ENCODE peak calls at places on chromosomes 12 and 14, in eight cellular contexts. Y is CD8-positive, alpha-beta memory T cell; X is CD8-positive, alpha-beta T cell; F is aorta; B is tibial artery; D is adipocyte; E is esophagus muscularis mucosa; O is Panc1. P is an unnamed sample.
A peak's percentile ranks its signal among the peaks of the same experiment; 100 is the strongest.

GRCh38 chr12:15001733-15002471 is 29.1 kb downstream of the PDE6H start:
- DNase-seq in Y (no peak), X (no peak), F (peak; percentile 79), B (peak; percentile 87), D (peak; percentile 9), E (no peak), O (no peak), P (peak; percentile 4)

GRCh38 chr12:45944771-45945170 is 45.6 kb downstream of the SCAF11 start:
- DNase-seq in Y (no peak), X (no peak), F (no peak), B (no peak), D (no peak), E (no peak), O (no peak), P (no peak)

GRCh38 chr14:77177623-77178185 is 3.9 kb upstream of the TMEM63C start:
- DNase-seq in Y (no peak), X (no peak), F (no peak), B (no peak), D (no peak), E (no peak), O (no peak), P (no peak)

GRCh38 chr12:93857917-93858513 is 180.8 kb downstream of the CRADD start:
- DNase-seq in Y (no peak), X (no peak), F (no peak), B (no peak), D (no peak), E (no peak), O (no peak), P (no peak)

GRCh38 chr14:100692256-100692655 is 34.4 kb upstream of the DLK1 start:
- DNase-seq in Y (no peak), X (no peak), F (no peak), B (no peak), D (no peak), E (no peak), O (no peak), P (no peak)

GRCh38 chr12:67705394-67706370 is 57.1 kb downstream of the DYRK2 start:
- DNase-seq in Y (no peak), X (no peak), F (no peak), B (no peak), D (peak; percentile 39), E (no peak), O (no peak), P (peak; percentile 43)

GRCh38 chr12:6364037-6364360 is 11.4 kb downstream of the SCNN1A start:
- DNase-seq in Y (no peak), X (no peak), F (no peak), B (no peak), D (no peak), E (no peak), O (no peak), P (peak; percentile 83)

GRCh38 chr12:6085841-6086240 is 38.6 kb downstream of the VWF start:
- DNase-seq in Y (no peak), X (no peak), F (no peak), B (peak; percentile 54), D (no peak), E (no peak), O (no peak), P (peak; percentile 29)

GRCh38 chr12:93896962-93897361 is 219.8 kb downstream of the CRADD start:
- DNase-seq in Y (no peak), X (no peak), F (no peak), B (no peak), D (no peak), E (no peak), O (no peak), P (no peak)

GRCh38 chr12:109494348-109494881 is 17.0 kb downstream of the UBE3B start:
- DNase-seq in Y (no peak), X (no peak), F (no peak), B (no peak), D (no peak), E (no peak), O (no peak), P (no peak)
- H3K36me3 ChIP-seq in Y (peaks cover 29% of the 10 kb centered on the region), X (peaks cover 40% of the 10 kb centered on the region), F (peaks cover 16% of the 10 kb centered on the region), B (peaks cover 93% of the 10 kb centered on the region), D (peaks cover 78% of the 10 kb centered on the region), E (peaks cover 67% of the 10 kb centered on the region), O (peaks cover 8% of the 10 kb centered on the region), P (peaks cover 52% of the 10 kb centered on the region)

DNA sequence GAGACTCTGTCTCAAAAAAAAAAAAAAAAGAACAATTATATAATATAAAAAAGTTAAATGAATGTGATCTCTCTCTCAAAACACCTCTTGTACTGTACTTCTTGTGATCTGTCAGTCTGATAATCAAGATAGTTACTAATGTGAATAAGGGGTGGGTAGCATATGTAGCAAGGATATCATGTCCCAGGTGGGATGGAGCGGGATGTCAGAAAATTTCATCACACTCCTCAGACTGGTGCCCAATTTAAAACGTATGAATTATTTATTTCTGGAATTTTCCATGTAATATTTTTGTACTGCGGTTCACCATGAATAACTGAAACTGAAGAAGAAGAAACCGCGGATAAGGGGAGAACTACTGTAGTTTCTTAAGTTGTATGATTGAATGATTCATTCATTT is 11.0 kb downstream of the CNOT2 start:
- DNase-seq in Y (no peak), X (no peak), F (no peak), B (no peak), D (no peak), E (no peak), O (no peak), P (no peak)
- H3K4me1 ChIP-seq in Y (peaks cover 51% of the 10 kb centered on the region), X (peaks cover 51% of the 10 kb centered on the region), F (no peaks in the 10 kb centered on the region), B (peaks cover 87% of the 10 kb centered on the region), D (peaks cover 27% of the 10 kb centered on the region), E (peaks cover 91% of the 10 kb centered on the region), O (peaks cover 23% of the 10 kb centered on the region), P (peaks cover 4% of the 10 kb centered on the region)

GRCh38 chr14:74825008-74825407 is 50.9 kb downstream of the PROX2 start:
- DNase-seq in Y (no peak), X (no peak), F (no peak), B (no peak), D (peak; percentile 67), E (no peak), O (no peak), P (no peak)

GRCh38 chr14:74834682-74835392 is 41.1 kb downstream of the PROX2 start:
- DNase-seq in Y (no peak), X (no peak), F (no peak), B (no peak), D (peak; percentile 39), E (no peak), O (no peak), P (no peak)

GRCh38 chr14:74826574-74826973 is 49.4 kb downstream of the PROX2 start:
- DNase-seq in Y (no peak), X (no peak), F (no peak), B (no peak), D (no peak), E (no peak), O (no peak), P (no peak)

GRCh38 chr14:74829238-74829637 is 46.7 kb downstream of the PROX2 start:
- DNase-seq in Y (no peak), X (no peak), F (no peak), B (no peak), D (no peak), E (no peak), O (no peak), P (no peak)
- H3K36me3 ChIP-seq in Y (peaks cover 6% of the 10 kb centered on the region), X (peaks cover 17% of the 10 kb centered on the region), F (peaks cover 5% of the 10 kb centered on the region), B (peaks cover 30% of the 10 kb centered on the region), D (peaks cover 35% of the 10 kb centered on the region), E (peaks cover 6% of the 10 kb centered on the region), O (peaks cover 3% of the 10 kb centered on the region), P (peaks cover 24% of the 10 kb centered on the region)

GRCh38 chr12:55726911-55727310 is 1.9 kb downstream of the CD63 start:
- DNase-seq in Y (no peak), X (no peak), F (no peak), B (no peak), D (no peak), E (no peak), O (no peak), P (no peak)
- H3K4me1 ChIP-seq in Y (peaks cover 34% of the 10 kb centered on the region), X (peaks cover 31% of the 10 kb centered on the region), F (no peaks in the 10 kb centered on the region), B (peaks cover 70% of the 10 kb centered on the region), D (peaks cover 49% of the 10 kb centered on the region), E (peaks cover 82% of the 10 kb centered on the region), O (peaks cover 31% of the 10 kb centered on the region), P (peaks cover 59% of the 10 kb centered on the region)

GRCh38 chr14:61736751-61737150 is 25.5 kb upstream of the SNAPC1 start:
- DNase-seq in Y (no peak), X (no peak), F (no peak), B (no peak), D (no peak), E (no peak), O (no peak), P (no peak)

GRCh38 chr14:61726772-61727658 is 31.7 kb downstream of the HIF1A start:
- DNase-seq in Y (no peak), X (no peak), F (no peak), B (no peak), D (no peak), E (no peak), O (no peak), P (no peak)

GRCh38 chr14:61733972-61734371 is 28.2 kb upstream of the SNAPC1 start:
- DNase-seq in Y (no peak), X (no peak), F (no peak), B (no peak), D (no peak), E (no peak), O (no peak), P (no peak)

DNA sequence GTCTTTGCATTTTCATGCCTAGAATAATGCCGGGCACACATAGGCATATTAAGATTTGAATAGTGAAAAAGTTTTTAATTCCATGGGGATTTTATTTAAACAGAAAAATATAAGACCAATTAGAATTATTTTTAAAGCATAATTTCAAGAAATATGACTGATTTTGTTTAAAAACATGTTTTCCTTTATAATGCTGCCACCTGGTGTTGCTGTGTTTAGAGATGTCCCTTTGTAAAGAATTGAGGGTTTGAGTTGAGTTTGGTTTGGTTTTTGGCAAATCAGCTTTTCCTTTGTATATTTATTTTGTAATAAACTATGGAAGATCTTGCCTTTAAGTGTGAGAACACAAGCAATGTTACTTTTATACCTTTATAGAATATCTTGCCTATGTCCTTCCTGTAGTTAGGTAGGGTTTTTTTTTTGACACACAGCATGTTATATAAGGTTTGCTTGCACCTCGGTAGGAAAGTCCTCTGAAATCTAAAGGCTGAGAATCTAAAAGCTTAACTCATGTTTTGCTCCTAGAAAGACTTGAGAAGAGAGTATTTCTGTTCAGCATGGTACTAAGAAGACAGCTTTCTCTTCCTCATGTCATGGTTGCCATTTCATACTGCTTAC is 31.4 kb upstream of the SNAPC1 start:
- DNase-seq in Y (no peak), X (no peak), F (no peak), B (no peak), D (peak; percentile 45), E (no peak), O (no peak), P (no peak)
- H3K36me3 ChIP-seq in Y (peaks cover 48% of the 10 kb centered on the region), X (peaks cover 32% of the 10 kb centered on the region), F (no peaks in the 10 kb centered on the region), B (peaks cover 41% of the 10 kb centered on the region), D (peaks cover 100% of the 10 kb centered on the region), E (peaks cover 20% of the 10 kb centered on the region), O (peaks cover 45% of the 10 kb centered on the region), P (peaks cover 100% of the 10 kb centered on the region)